ENCODE peak calls at places on chromosomes 6 and 20, in eight cellular contexts. One of them, this sample, is unnamed. For H3K4me1 and H3K27me3, the result is how much of the 10 kb centered on the place peaks cover.

GRCh38 chr6:33676416-33677152 is 34.9 kb downstream of the UQCC2 start:
- DNase-seq in IMR-90: no peak
- DNase-seq in lung: no peak
- DNase-seq in breast epithelium: no peak
- DNase-seq in upper lobe of left lung: no peak
- DNase-seq in mammary epithelial cell: no peak
- DNase-seq in uterus: no peak
- DNase-seq in small intestine: no peak
- DNase-seq in this sample: no peak

GRCh38 chr20:17617212-17617867 is 47.5 kb downstream of the DSTN start:
- DNase-seq in IMR-90: no peak
- DNase-seq in lung: peak
- DNase-seq in breast epithelium: peak
- DNase-seq in upper lobe of left lung: peak
- DNase-seq in mammary epithelial cell: no peak
- DNase-seq in uterus: peak
- DNase-seq in small intestine: peak
- DNase-seq in this sample: peak

GRCh38 chr6:11232968-11233626 is 629 bp upstream of the NEDD9 start:
- DNase-seq in IMR-90: peak
- DNase-seq in lung: no peak
- DNase-seq in breast epithelium: no peak
- DNase-seq in upper lobe of left lung: no peak
- DNase-seq in mammary epithelial cell: no peak
- DNase-seq in uterus: no peak
- DNase-seq in small intestine: no peak
- DNase-seq in this sample: no peak

GRCh38 chr20:50587291-50587961 is 77.2 kb downstream of the PTPN1 start:
- DNase-seq in IMR-90: no peak
- DNase-seq in lung: no peak
- DNase-seq in breast epithelium: peak
- DNase-seq in upper lobe of left lung: no peak
- DNase-seq in mammary epithelial cell: peak
- DNase-seq in uterus: no peak
- DNase-seq in small intestine: no peak
- DNase-seq in this sample: no peak

GRCh38 chr6:36269834-36270705 is at the start of gene PNPLA1:
- DNase-seq in IMR-90: no peak
- DNase-seq in lung: no peak
- DNase-seq in breast epithelium: no peak
- DNase-seq in upper lobe of left lung: no peak
- DNase-seq in mammary epithelial cell: peak
- DNase-seq in uterus: no peak
- DNase-seq in small intestine: no peak
- DNase-seq in this sample: no peak

GRCh38 chr6:56729719-56730118 is 87.0 kb upstream of the DST start:
- DNase-seq in IMR-90: peak
- DNase-seq in lung: no peak
- DNase-seq in breast epithelium: no peak
- DNase-seq in upper lobe of left lung: no peak
- DNase-seq in mammary epithelial cell: peak
- DNase-seq in uterus: no peak
- DNase-seq in small intestine: no peak
- DNase-seq in this sample: no peak

GRCh38 chr20:64207641-64208590 is 43.7 kb downstream of the MYT1 start:
- DNase-seq in IMR-90: no peak
- DNase-seq in lung: no peak
- DNase-seq in breast epithelium: no peak
- DNase-seq in upper lobe of left lung: no peak
- DNase-seq in mammary epithelial cell: no peak
- DNase-seq in uterus: no peak
- DNase-seq in small intestine: no peak
- DNase-seq in this sample: no peak

GRCh38 chr6:136051140-136051775 is 198.9 kb downstream of the MTFR2 start:
- DNase-seq in IMR-90: peak
- DNase-seq in lung: no peak
- DNase-seq in breast epithelium: no peak
- DNase-seq in upper lobe of left lung: no peak
- DNase-seq in mammary epithelial cell: no peak
- DNase-seq in uterus: peak
- DNase-seq in small intestine: no peak
- DNase-seq in this sample: no peak

GRCh38 chr20:36493801-36494114 is 47.6 kb upstream of the MYL9 start:
- DNase-seq in IMR-90: peak
- DNase-seq in lung: peak
- DNase-seq in breast epithelium: peak
- DNase-seq in upper lobe of left lung: no peak
- DNase-seq in mammary epithelial cell: peak
- DNase-seq in uterus: peak
- DNase-seq in small intestine: no peak
- DNase-seq in this sample: peak

GRCh38 chr20:10629946-10630345 is 43.9 kb downstream of the JAG1 start:
- DNase-seq in IMR-90: no peak
- DNase-seq in lung: no peak
- DNase-seq in breast epithelium: no peak
- DNase-seq in upper lobe of left lung: no peak
- DNase-seq in mammary epithelial cell: no peak
- DNase-seq in uterus: no peak
- DNase-seq in small intestine: no peak
- DNase-seq in this sample: no peak

GRCh38 chr20:20212675-20213096 is 155.2 kb upstream of the INSM1 start:
- DNase-seq in IMR-90: no peak
- DNase-seq in lung: no peak
- DNase-seq in breast epithelium: no peak
- DNase-seq in upper lobe of left lung: no peak
- DNase-seq in mammary epithelial cell: no peak
- DNase-seq in uterus: no peak
- DNase-seq in small intestine: no peak
- DNase-seq in this sample: no peak

GRCh38 chr20:50314326-50314725 is 123.7 kb downstream of the CEBPB start:
- DNase-seq in IMR-90: no peak
- DNase-seq in lung: no peak
- DNase-seq in breast epithelium: peak
- DNase-seq in upper lobe of left lung: no peak
- DNase-seq in mammary epithelial cell: no peak
- DNase-seq in uterus: no peak
- DNase-seq in small intestine: no peak
- DNase-seq in this sample: no peak

GRCh38 chr6:167826230-167827061 is at the start of gene AFDN:
- DNase-seq in IMR-90: peak
- DNase-seq in lung: peak
- DNase-seq in breast epithelium: peak
- DNase-seq in upper lobe of left lung: peak
- DNase-seq in mammary epithelial cell: peak
- DNase-seq in uterus: peak
- DNase-seq in small intestine: peak
- DNase-seq in this sample: peak

GRCh38 chr6:135667694-135668455 is 170.3 kb upstream of the AHI1 start:
- DNase-seq in IMR-90: peak
- DNase-seq in lung: no peak
- DNase-seq in breast epithelium: no peak
- DNase-seq in upper lobe of left lung: peak
- DNase-seq in mammary epithelial cell: peak
- DNase-seq in uterus: peak
- DNase-seq in small intestine: no peak
- DNase-seq in this sample: no peak

DNA sequence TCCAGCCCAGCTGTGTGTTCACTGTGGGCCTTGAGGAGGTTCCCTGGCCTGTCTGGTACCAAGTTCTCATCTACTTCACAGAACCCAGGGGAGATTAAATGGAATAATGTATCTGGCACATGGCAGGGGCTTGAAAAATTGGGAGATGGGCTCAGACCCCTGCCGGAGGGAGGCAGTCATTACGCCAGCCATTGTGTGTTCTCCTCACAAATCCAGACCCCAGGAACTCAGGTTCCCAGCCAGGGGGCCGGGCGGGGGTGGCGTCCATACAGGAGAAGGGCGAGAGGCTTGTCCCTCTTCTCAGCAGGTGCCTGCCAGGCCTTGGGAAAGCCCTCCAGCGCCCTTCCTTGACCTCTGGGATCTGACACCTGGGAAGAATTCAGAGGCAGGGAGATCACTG is 8.1 kb downstream of the NOL4L start:
- DNase-seq in IMR-90: no peak
- DNase-seq in lung: no peak
- DNase-seq in breast epithelium: no peak
- DNase-seq in upper lobe of left lung: no peak
- DNase-seq in mammary epithelial cell: no peak
- DNase-seq in uterus: no peak
- DNase-seq in small intestine: no peak
- DNase-seq in this sample: no peak
- H3K4me1 ChIP-seq in IMR-90: under half
- H3K4me1 ChIP-seq in lung: under half
- H3K4me1 ChIP-seq in breast epithelium: under half
- H3K4me1 ChIP-seq in upper lobe of left lung: under half
- H3K4me1 ChIP-seq in mammary epithelial cell: under half
- H3K4me1 ChIP-seq in uterus: under half
- H3K4me1 ChIP-seq in small intestine: under half
- H3K4me1 ChIP-seq in this sample: under half

DNA sequence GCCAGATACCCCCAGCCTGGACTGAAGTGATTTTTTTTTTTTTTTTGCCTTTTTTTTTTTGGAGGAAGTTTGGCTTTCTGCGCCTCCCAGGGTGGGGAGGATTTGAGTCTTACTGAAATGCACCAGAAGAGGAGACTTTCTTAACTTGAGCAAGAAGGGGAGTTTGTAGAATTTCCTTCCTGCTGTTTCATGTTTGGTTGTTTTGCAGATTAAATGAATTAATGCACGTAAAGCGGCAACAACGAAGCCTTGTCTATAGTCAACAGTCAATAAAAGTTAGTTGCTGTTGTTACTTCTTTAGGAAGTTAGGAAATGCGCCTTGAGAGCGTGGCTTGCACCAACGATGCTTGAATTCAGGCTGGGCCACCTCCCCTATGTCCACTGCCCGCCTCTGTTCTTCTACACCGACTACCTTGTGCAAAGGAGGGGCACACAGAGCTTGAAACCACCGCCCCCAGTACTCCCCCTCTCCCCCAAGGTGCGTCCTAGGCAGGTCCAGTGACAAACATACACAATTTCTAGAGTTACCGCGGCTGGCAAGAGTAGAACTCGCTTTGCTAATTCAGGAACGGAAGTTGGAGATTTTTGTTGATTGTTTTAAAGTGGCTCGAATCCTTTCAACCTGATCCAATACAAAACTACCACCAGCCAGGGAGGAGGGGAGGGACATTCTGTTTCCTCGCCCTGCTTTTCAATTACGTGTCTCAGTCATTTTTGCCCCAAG is 828 bp upstream of the CYP24A1 start:
- DNase-seq in IMR-90: no peak
- DNase-seq in lung: no peak
- DNase-seq in breast epithelium: no peak
- DNase-seq in upper lobe of left lung: no peak
- DNase-seq in mammary epithelial cell: no peak
- DNase-seq in uterus: no peak
- DNase-seq in small intestine: no peak
- DNase-seq in this sample: no peak
- H3K27me3 ChIP-seq in IMR-90: half or more
- H3K27me3 ChIP-seq in lung: under half
- H3K27me3 ChIP-seq in breast epithelium: under half
- H3K27me3 ChIP-seq in upper lobe of left lung: under half
- H3K27me3 ChIP-seq in mammary epithelial cell: under half
- H3K27me3 ChIP-seq in uterus: under half
- H3K27me3 ChIP-seq in small intestine: under half
- H3K27me3 ChIP-seq in this sample: under half

DNA sequence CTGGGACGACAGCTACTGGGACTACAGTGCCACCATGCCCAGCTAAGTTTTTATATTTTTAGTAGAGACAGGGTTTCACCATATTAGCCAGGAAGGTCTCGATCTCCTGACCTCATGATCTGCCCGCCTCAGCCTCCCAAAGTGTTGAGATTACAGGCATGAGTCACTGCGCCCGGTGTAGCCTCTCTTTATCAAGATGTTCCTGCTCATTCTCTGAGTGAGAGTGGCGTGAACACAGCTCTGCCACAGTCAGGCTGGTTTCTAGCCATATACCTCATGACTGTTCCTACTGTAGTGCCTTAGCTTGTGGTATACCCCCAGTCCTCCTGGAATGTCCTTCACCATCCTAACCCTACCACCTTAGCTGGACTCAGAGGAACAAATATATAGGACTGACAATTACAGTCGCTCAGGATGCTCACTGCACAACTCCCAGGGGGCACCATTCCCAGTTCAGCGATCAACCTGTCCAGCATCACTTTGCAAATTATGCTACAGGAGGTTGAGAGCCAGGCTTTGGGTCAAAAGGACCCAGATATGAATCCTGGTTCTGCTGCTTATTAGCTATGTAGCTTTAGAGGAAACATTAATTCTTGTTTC is 86.3 kb downstream of the CHMP4B start:
- DNase-seq in IMR-90: no peak
- DNase-seq in lung: no peak
- DNase-seq in breast epithelium: no peak
- DNase-seq in upper lobe of left lung: no peak
- DNase-seq in mammary epithelial cell: no peak
- DNase-seq in uterus: no peak
- DNase-seq in small intestine: peak
- DNase-seq in this sample: no peak
- H3K4me1 ChIP-seq in IMR-90: under half
- H3K4me1 ChIP-seq in lung: under half
- H3K4me1 ChIP-seq in breast epithelium: under half
- H3K4me1 ChIP-seq in upper lobe of left lung: under half
- H3K4me1 ChIP-seq in mammary epithelial cell: under half
- H3K4me1 ChIP-seq in uterus: under half
- H3K4me1 ChIP-seq in small intestine: under half
- H3K4me1 ChIP-seq in this sample: under half

GRCh38 chr6:40986364-40986763 is 52.7 kb downstream of the UNC5CL start:
- DNase-seq in IMR-90: peak
- DNase-seq in lung: no peak
- DNase-seq in breast epithelium: no peak
- DNase-seq in upper lobe of left lung: no peak
- DNase-seq in mammary epithelial cell: no peak
- DNase-seq in uterus: no peak
- DNase-seq in small intestine: no peak
- DNase-seq in this sample: no peak
- H3K27me3 ChIP-seq in IMR-90: under half
- H3K27me3 ChIP-seq in lung: under half
- H3K27me3 ChIP-seq in breast epithelium: under half
- H3K27me3 ChIP-seq in upper lobe of left lung: under half
- H3K27me3 ChIP-seq in mammary epithelial cell: under half
- H3K27me3 ChIP-seq in uterus: under half
- H3K27me3 ChIP-seq in small intestine: under half
- H3K27me3 ChIP-seq in this sample: under half

GRCh38 chr6:7728855-7729590 is 3.1 kb downstream of the BMP6 start:
- DNase-seq in IMR-90: no peak
- DNase-seq in lung: no peak
- DNase-seq in breast epithelium: no peak
- DNase-seq in upper lobe of left lung: no peak
- DNase-seq in mammary epithelial cell: no peak
- DNase-seq in uterus: no peak
- DNase-seq in small intestine: no peak
- DNase-seq in this sample: no peak
- H3K4me1 ChIP-seq in IMR-90: under half
- H3K4me1 ChIP-seq in lung: under half
- H3K4me1 ChIP-seq in breast epithelium: under half
- H3K4me1 ChIP-seq in upper lobe of left lung: under half
- H3K4me1 ChIP-seq in mammary epithelial cell: under half
- H3K4me1 ChIP-seq in uterus: under half
- H3K4me1 ChIP-seq in small intestine: under half
- H3K4me1 ChIP-seq in this sample: under half

DNA sequence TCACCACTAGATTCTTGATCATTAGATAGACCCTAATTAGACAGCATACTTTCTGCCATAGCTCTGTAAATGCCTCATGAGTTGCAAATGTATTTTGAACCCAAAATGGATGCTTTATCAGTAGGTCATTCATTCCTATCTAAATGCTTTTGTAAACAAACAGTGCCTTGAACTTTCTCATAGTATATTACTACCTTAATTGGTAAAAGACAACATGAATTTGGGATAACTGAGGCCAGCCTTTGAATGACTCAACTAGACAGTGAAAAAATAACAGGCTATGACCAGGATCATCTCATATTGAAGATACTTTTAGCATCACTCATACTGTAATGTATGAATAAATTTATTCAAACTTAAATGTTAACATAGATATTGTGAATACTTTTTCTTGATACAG is 37.0 kb upstream of the PRL start:
- DNase-seq in IMR-90: peak
- DNase-seq in lung: no peak
- DNase-seq in breast epithelium: no peak
- DNase-seq in upper lobe of left lung: no peak
- DNase-seq in mammary epithelial cell: no peak
- DNase-seq in uterus: no peak
- DNase-seq in small intestine: no peak
- DNase-seq in this sample: no peak
- H3K27me3 ChIP-seq in IMR-90: under half
- H3K27me3 ChIP-seq in lung: under half
- H3K27me3 ChIP-seq in breast epithelium: under half
- H3K27me3 ChIP-seq in upper lobe of left lung: under half
- H3K27me3 ChIP-seq in mammary epithelial cell: under half
- H3K27me3 ChIP-seq in uterus: under half
- H3K27me3 ChIP-seq in small intestine: under half
- H3K27me3 ChIP-seq in this sample: under half